ENCODE peak calls at places on chromosomes 3 and 15, in ten cellular contexts. H is cardiac muscle cell; F is heart right ventricle; B is IMR-90; J is adipocyte; S is spleen; W is CD4-positive, CD25-positive, alpha-beta regulatory T cell; Y is breast epithelium; U is PC-9; I is gastrocnemius medialis. O is an unnamed sample. For H3K9me3 and H3K4me1, the result is how much of the 10 kb centered on the place peaks cover.

GRCh38 chr3:111895079-111895478 is 36.0 kb downstream of the PHLDB2 start:
- DNase-seq in H (peak), F (no peak), B (peak), J (peak), S (no peak), W (no peak), Y (no peak), U (peak), I (no peak), O (no peak)

GRCh38 chr3:126442849-126443229 is 32.9 kb downstream of the ZXDC start:
- DNase-seq in H (no peak), F (no peak), B (no peak), J (no peak), S (peak), W (no peak), Y (no peak), U (no peak), I (no peak), O (no peak)

GRCh38 chr15:64969401-64969800 is 20.3 kb downstream of the SPG21 start:
- DNase-seq in H (no peak), F (no peak), B (no peak), J (no peak), S (no peak), W (no peak), Y (no peak), U (no peak), I (no peak), O (no peak)

GRCh38 chr15:58707397-58707796 is 42.1 kb downstream of the ADAM10 start:
- DNase-seq in H (no peak), F (no peak), B (no peak), J (no peak), S (no peak), W (no peak), Y (no peak), U (no peak), I (no peak), O (no peak)

GRCh38 chr3:177236704-177237103 is 39.4 kb upstream of the TBL1XR1 start:
- DNase-seq in H (no peak), F (no peak), B (peak), J (no peak), S (no peak), W (no peak), Y (no peak), U (no peak), I (no peak), O (no peak)

GRCh38 chr3:142027713-142028112 is 121.6 kb downstream of the TFDP2 start:
- DNase-seq in H (peak), F (no peak), B (no peak), J (peak), S (no peak), W (no peak), Y (no peak), U (peak), I (no peak), O (peak)

GRCh38 chr15:55282284-55282833 is 7.3 kb downstream of the RAB27A start:
- DNase-seq in H (peak), F (no peak), B (peak), J (peak), S (no peak), W (no peak), Y (no peak), U (peak), I (no peak), O (no peak)

GRCh38 chr15:68353418-68354145 is 76.0 kb downstream of the FEM1B start:
- DNase-seq in H (no peak), F (no peak), B (peak), J (peak), S (peak), W (no peak), Y (no peak), U (no peak), I (no peak), O (no peak)

GRCh38 chr3:182789371-182789770 is 3.9 kb upstream of the ATP11B start:
- DNase-seq in H (peak), F (no peak), B (peak), J (peak), S (no peak), W (no peak), Y (no peak), U (no peak), I (no peak), O (no peak)

DNA sequence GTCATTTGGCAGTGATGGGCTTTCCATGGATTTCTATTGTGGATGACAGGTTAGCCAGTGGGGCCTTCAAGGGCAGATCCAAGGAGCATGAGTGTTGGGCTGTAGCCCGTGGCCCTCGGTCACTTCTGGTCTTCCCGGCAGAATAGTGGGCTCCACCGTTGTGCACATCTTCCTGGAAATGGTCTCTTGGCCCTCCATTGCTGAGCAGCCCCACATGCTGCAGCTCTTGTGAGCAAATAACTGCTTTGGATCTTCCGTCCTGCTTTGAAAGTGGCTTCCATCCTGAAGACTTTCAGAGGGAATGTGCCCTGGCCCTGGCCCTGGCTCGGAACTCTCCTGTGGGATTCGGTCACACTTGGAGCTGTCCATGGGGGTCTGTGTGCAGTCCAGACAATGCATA is 102.8 kb downstream of the SNRPN start:
- DNase-seq in H (no peak), F (peak), B (no peak), J (no peak), S (peak), W (no peak), Y (peak), U (no peak), I (peak), O (no peak)
- H3K9me3 ChIP-seq in H (under half), F (half or more), B (half or more), J (half or more), S (half or more), W (half or more), Y (half or more), U (under half), I (half or more), O (half or more)

DNA sequence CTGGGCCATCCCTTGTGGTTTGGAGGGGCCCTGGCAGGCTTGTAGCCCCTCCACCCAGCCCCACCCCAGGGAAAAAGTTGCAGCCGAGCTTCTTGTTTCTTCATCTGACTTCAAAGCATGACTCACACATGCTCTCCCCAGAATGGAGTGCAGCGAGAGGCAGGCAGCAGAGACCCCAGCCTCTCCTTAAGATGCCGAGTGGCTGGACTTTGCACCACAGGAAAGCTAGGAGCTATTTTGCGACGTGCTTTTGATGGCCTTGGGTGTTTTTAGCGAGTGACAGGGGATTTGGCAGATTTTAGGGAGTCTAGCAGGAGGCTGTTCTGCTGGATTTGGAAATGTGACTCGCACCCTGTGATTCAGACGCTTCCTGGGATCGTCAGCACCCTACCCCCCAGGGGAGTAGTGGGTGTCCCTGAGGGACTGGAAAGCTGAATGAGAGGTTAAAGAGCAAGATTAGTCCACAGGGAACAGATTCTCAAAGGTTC is 14.2 kb downstream of the BAHD1 start:
- DNase-seq in H (peak), F (no peak), B (peak), J (peak), S (no peak), W (no peak), Y (no peak), U (peak), I (no peak), O (no peak)
- H3K4me3 ChIP-seq in H (no peak), F (no peak), B (no peak), J (no peak), S (no peak), W (no peak), Y (no peak), U (no peak), I (no peak), O (no peak)

GRCh38 chr3:42996633-42997075 is 17.5 kb downstream of the GASK1A start:
- DNase-seq in H (no peak), F (no peak), B (no peak), J (no peak), S (no peak), W (no peak), Y (no peak), U (no peak), I (peak), O (no peak)
- H3K4me1 ChIP-seq in H (under half), F (under half), B (under half), J (under half), S (under half), W (under half), Y (under half), U (under half), I (under half), O (under half)

DNA sequence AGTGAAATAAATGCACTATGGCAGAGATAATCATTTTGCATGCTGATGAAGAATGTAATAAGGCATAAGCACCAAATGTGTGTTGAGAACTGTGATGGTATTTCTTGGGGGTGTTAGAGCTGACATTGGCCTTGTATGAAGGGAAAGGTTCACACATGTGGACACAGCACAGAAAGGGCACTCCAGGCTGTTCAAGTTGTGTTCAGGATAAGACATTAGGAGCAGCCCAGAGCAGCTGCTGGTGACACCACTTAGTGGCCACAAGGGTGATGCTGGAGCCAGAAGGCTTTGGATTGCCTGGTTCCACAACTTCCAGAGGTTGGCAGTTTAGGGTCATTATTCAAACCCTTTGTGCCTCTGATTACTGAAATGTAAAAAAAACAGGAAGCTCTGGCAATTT is 155.4 kb downstream of the GOLGA6L6 start:
- DNase-seq in H (no peak), F (no peak), B (no peak), J (no peak), S (peak), W (no peak), Y (no peak), U (no peak), I (no peak), O (no peak)
- H3K9me3 ChIP-seq in H (half or more), F (under half), B (under half), J (under half), S (under half), W (under half), Y (under half), U (under half), I (under half), O (under half)

DNA sequence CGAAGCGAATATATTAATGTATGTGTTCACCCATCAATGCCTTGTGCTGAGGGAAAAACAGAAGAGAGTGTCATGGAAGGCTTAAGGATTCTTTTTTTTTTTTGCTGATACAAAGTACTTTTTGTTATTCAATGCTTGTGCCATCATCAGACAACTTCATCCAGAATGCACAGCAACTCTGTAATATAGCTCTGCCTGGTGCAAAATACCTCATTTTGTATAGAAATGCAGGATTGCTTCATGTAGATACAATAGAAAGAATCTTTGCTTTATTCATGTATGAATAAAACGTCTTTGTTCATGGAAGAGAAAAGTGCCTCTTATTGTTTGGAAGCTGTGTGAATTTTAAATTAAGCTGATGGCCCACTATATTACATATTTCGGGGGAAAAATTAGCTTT is 62.9 kb downstream of the SH3GL3 start:
- DNase-seq in H (no peak), F (no peak), B (no peak), J (no peak), S (no peak), W (no peak), Y (no peak), U (no peak), I (no peak), O (no peak)
- H3K4me3 ChIP-seq in H (no peak), F (no peak), B (no peak), J (no peak), S (no peak), W (no peak), Y (no peak), U (no peak), I (no peak), O (no peak)

GRCh38 chr3:100023150-100023549 is 91.2 kb downstream of the FILIP1L start:
- DNase-seq in H (peak), F (no peak), B (peak), J (peak), S (no peak), W (no peak), Y (no peak), U (peak), I (no peak), O (peak)

GRCh38 chr3:100020876-100021644 is 93.2 kb downstream of the FILIP1L start:
- DNase-seq in H (peak), F (no peak), B (no peak), J (no peak), S (peak), W (no peak), Y (no peak), U (no peak), I (peak), O (no peak)

GRCh38 chr3:100024520-100025303 is 89.6 kb downstream of the FILIP1L start:
- DNase-seq in H (peak), F (no peak), B (no peak), J (no peak), S (no peak), W (no peak), Y (no peak), U (peak), I (no peak), O (peak)

GRCh38 chr3:100023595-100023994 is 90.7 kb downstream of the FILIP1L start:
- DNase-seq in H (no peak), F (no peak), B (no peak), J (no peak), S (no peak), W (no peak), Y (no peak), U (no peak), I (no peak), O (no peak)

DNA sequence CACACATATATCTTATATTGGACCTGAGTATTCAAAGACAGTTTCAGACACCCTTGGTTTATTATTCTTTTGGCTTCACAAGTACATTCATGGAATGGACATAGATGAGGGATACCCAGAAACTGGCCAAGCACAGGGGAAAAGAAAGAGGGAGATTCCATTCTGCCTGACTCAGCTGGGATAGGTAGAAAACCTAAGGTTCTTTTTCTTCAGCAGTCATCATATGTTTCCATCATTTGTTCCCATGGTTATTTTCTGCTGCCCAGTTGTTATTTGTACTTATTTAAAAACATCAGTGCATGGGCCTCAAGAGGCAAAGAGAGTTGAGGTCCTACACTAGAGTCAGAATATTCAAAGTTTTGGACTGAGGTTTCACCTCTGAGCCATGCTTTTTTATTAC is 91.8 kb downstream of the FILIP1L start:
- DNase-seq in H (no peak), F (no peak), B (no peak), J (no peak), S (no peak), W (no peak), Y (no peak), U (no peak), I (no peak), O (no peak)
- H3K4me1 ChIP-seq in H (under half), F (under half), B (under half), J (under half), S (under half), W (under half), Y (under half), U (under half), I (under half), O (under half)

GRCh38 chr3:155958676-155959075 is 88.2 kb downstream of the GMPS start:
- DNase-seq in H (no peak), F (no peak), B (no peak), J (no peak), S (no peak), W (no peak), Y (no peak), U (no peak), I (no peak), O (no peak)

GRCh38 chr3:155957412-155957880 is 87.0 kb downstream of the GMPS start:
- DNase-seq in H (no peak), F (no peak), B (no peak), J (no peak), S (no peak), W (no peak), Y (no peak), U (no peak), I (no peak), O (no peak)

GRCh38 chr3:155963557-155963956 is 93.1 kb downstream of the GMPS start:
- DNase-seq in H (peak), F (no peak), B (peak), J (peak), S (no peak), W (no peak), Y (no peak), U (no peak), I (no peak), O (no peak)

GRCh38 chr3:155956508-155957411 is 86.3 kb downstream of the GMPS start:
- DNase-seq in H (no peak), F (no peak), B (no peak), J (no peak), S (no peak), W (no peak), Y (no peak), U (no peak), I (no peak), O (no peak)

GRCh38 chr3:155960060-155960459 is 89.6 kb downstream of the GMPS start:
- DNase-seq in H (peak), F (no peak), B (peak), J (no peak), S (no peak), W (no peak), Y (no peak), U (no peak), I (no peak), O (no peak)
- H3K9me3 ChIP-seq in H (under half), F (under half), B (under half), J (under half), S (under half), W (under half), Y (under half), U (under half), I (under half), O (under half)

DNA sequence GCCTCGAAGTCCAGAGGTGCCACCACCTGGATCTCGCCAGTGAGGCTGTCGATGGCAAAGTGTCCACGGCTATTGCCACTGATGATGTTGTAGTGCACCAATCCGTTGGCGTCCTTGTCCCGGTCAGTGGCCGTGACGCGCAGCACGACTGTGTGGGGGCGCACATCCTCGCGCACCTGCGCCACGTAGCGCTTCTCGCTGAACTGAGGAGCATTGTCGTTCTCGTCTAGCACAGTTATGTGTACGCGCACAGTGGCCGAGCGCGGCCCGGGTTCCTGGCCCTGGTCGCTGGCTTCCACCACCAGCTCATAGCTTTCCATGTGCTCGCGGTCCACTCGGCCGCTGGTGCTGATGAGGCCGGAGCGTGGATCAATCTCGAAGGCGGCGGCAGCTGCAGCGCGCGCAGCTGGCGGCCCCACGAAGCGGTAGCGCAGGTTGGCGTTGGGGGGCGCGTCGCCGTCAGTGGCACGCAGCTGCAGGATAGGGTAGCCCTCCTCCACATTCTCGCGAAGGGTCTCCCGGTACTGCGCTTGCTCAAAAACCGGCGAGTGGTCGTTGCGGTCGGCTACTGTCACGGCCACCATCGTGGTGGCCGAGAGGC is 1.8 kb downstream of the CELSR3 start:
- DNase-seq in H (no peak), F (no peak), B (no peak), J (no peak), S (no peak), W (no peak), Y (no peak), U (no peak), I (no peak), O (no peak)
- H3K4me3 ChIP-seq in H (peak), F (peak), B (peak), J (peak), S (peak), W (no peak), Y (no peak), U (no peak), I (peak), O (no peak)

GRCh38 chr15:40309344-40309862 is 1.7 kb upstream of the PLCB2 start:
- DNase-seq in H (no peak), F (no peak), B (no peak), J (no peak), S (peak), W (no peak), Y (no peak), U (no peak), I (no peak), O (no peak)
- H3K4me1 ChIP-seq in H (under half), F (under half), B (under half), J (under half), S (under half), W (under half), Y (under half), U (under half), I (under half), O (half or more)

GRCh38 chr3:50319872-50320625 is 2.5 kb downstream of the HYAL2 start:
- DNase-seq in H (no peak), F (no peak), B (no peak), J (no peak), S (peak), W (no peak), Y (no peak), U (no peak), I (no peak), O (no peak)
- H3K9me3 ChIP-seq in H (under half), F (under half), B (under half), J (under half), S (under half), W (under half), Y (under half), U (under half), I (under half), O (under half)

O was measured in SJSA1.